ENCODE peak calls at places on chromosomes 16 and 17, in eight cellular contexts. One of them, this sample, is unnamed.

GRCh38 chr17:65558683-65559311 is 2.7 kb downstream of the AXIN2 start:
- DNase-seq in NCI-H2171: no peak
- DNase-seq in stimulated activated CD4-positive, alpha-beta T cell treated with anti-CD3 and anti-CD28 coated beads, Interleukin-15, amount 100 ng/mL, for 1 hour: no peak
- DNase-seq in EH: no peak
- DNase-seq in NCI-H1105: no peak
- DNase-seq in cardiac muscle cell: no peak
- DNase-seq in NCI-H1092: no peak
- DNase-seq in ELF-1: no peak
- DNase-seq in this sample: no peak

GRCh38 chr16:79845006-79845733 is 244.6 kb upstream of the MAF start:
- DNase-seq in EH: no peak
- DNase-seq in NCI-H1105: no peak
- DNase-seq in NCI-H1092: no peak
- DNase-seq in cardiac muscle cell: no peak
- DNase-seq in NCI-H2171: no peak
- DNase-seq in stimulated activated CD4-positive, alpha-beta T cell treated with anti-CD3 and anti-CD28 coated beads, Interleukin-15, amount 100 ng/mL, for 1 hour: no peak
- DNase-seq in ELF-1: no peak
- DNase-seq in this sample: no peak

GRCh38 chr17:47117386-47117785 is 71.7 kb downstream of the CDC27 start:
- DNase-seq in NCI-H2171: no peak
- DNase-seq in ELF-1: no peak
- DNase-seq in stimulated activated CD4-positive, alpha-beta T cell treated with anti-CD3 and anti-CD28 coated beads, Interleukin-15, amount 100 ng/mL, for 1 hour: no peak
- DNase-seq in NCI-H1105: no peak
- DNase-seq in NCI-H1092: no peak
- DNase-seq in EH: no peak
- DNase-seq in cardiac muscle cell: no peak
- DNase-seq in this sample: no peak

GRCh38 chr17:69870091-69870530 is 204.9 kb upstream of the KCNJ16 start:
- DNase-seq in NCI-H1092: no peak
- DNase-seq in EH: peak; percentile 91
- DNase-seq in ELF-1: peak; percentile 62
- DNase-seq in cardiac muscle cell: peak; percentile 22
- DNase-seq in NCI-H1105: no peak
- DNase-seq in stimulated activated CD4-positive, alpha-beta T cell treated with anti-CD3 and anti-CD28 coated beads, Interleukin-15, amount 100 ng/mL, for 1 hour: no peak
- DNase-seq in NCI-H2171: no peak
- DNase-seq in this sample: no peak

GRCh38 chr17:3221850-3222249 is 14.4 kb downstream of the OR1A1 start:
- DNase-seq in NCI-H2171: no peak
- DNase-seq in cardiac muscle cell: no peak
- DNase-seq in stimulated activated CD4-positive, alpha-beta T cell treated with anti-CD3 and anti-CD28 coated beads, Interleukin-15, amount 100 ng/mL, for 1 hour: no peak
- DNase-seq in EH: no peak
- DNase-seq in NCI-H1092: no peak
- DNase-seq in NCI-H1105: no peak
- DNase-seq in ELF-1: no peak
- DNase-seq in this sample: no peak

GRCh38 chr17:299546-299945 is 53.1 kb downstream of the RPH3AL start:
- DNase-seq in stimulated activated CD4-positive, alpha-beta T cell treated with anti-CD3 and anti-CD28 coated beads, Interleukin-15, amount 100 ng/mL, for 1 hour: no peak
- DNase-seq in NCI-H2171: no peak
- DNase-seq in EH: no peak
- DNase-seq in ELF-1: no peak
- DNase-seq in NCI-H1092: no peak
- DNase-seq in cardiac muscle cell: no peak
- DNase-seq in NCI-H1105: no peak
- DNase-seq in this sample: no peak

GRCh38 chr17:16342979-16343378 is 10.3 kb downstream of the CENPV start:
- DNase-seq in NCI-H1092: no peak
- DNase-seq in stimulated activated CD4-positive, alpha-beta T cell treated with anti-CD3 and anti-CD28 coated beads, Interleukin-15, amount 100 ng/mL, for 1 hour: no peak
- DNase-seq in NCI-H1105: no peak
- DNase-seq in ELF-1: no peak
- DNase-seq in NCI-H2171: no peak
- DNase-seq in cardiac muscle cell: peak; percentile 60
- DNase-seq in EH: peak; percentile 61
- DNase-seq in this sample: no peak

GRCh38 chr17:58755577-58756245 is at the start of gene PPM1E:
- DNase-seq in NCI-H1092: peak; percentile 89
- DNase-seq in ELF-1: peak; percentile 96
- DNase-seq in NCI-H1105: peak; percentile 95
- DNase-seq in stimulated activated CD4-positive, alpha-beta T cell treated with anti-CD3 and anti-CD28 coated beads, Interleukin-15, amount 100 ng/mL, for 1 hour: peak; percentile 24
- DNase-seq in EH: peak; percentile 25
- DNase-seq in cardiac muscle cell: peak; percentile 56
- DNase-seq in NCI-H2171: peak; percentile 91
- DNase-seq in this sample: peak; percentile 61

GRCh38 chr16:69419956-69420355 is 4.5 kb upstream of the CYB5B start:
- DNase-seq in cardiac muscle cell: no peak
- DNase-seq in stimulated activated CD4-positive, alpha-beta T cell treated with anti-CD3 and anti-CD28 coated beads, Interleukin-15, amount 100 ng/mL, for 1 hour: no peak
- DNase-seq in NCI-H2171: no peak
- DNase-seq in NCI-H1105: no peak
- DNase-seq in EH: no peak
- DNase-seq in NCI-H1092: no peak
- DNase-seq in ELF-1: no peak
- DNase-seq in this sample: no peak

GRCh38 chr16:11612110-11612981 is 25.6 kb upstream of the LITAF start:
- DNase-seq in EH: no peak
- DNase-seq in cardiac muscle cell: no peak
- DNase-seq in NCI-H2171: no peak
- DNase-seq in NCI-H1105: no peak
- DNase-seq in ELF-1: peak; percentile 73
- DNase-seq in stimulated activated CD4-positive, alpha-beta T cell treated with anti-CD3 and anti-CD28 coated beads, Interleukin-15, amount 100 ng/mL, for 1 hour: no peak
- DNase-seq in NCI-H1092: no peak
- DNase-seq in this sample: no peak

GRCh38 chr17:62919388-62919787 is 46.6 kb upstream of the TANC2 start:
- DNase-seq in ELF-1: no peak
- DNase-seq in EH: peak; percentile 28
- DNase-seq in cardiac muscle cell: no peak
- DNase-seq in stimulated activated CD4-positive, alpha-beta T cell treated with anti-CD3 and anti-CD28 coated beads, Interleukin-15, amount 100 ng/mL, for 1 hour: no peak
- DNase-seq in NCI-H2171: no peak
- DNase-seq in NCI-H1092: no peak
- DNase-seq in NCI-H1105: no peak
- DNase-seq in this sample: no peak

GRCh38 chr17:4230142-4230541 is 33.6 kb downstream of the ANKFY1 start:
- DNase-seq in NCI-H1105: no peak
- DNase-seq in ELF-1: peak; percentile 88
- DNase-seq in stimulated activated CD4-positive, alpha-beta T cell treated with anti-CD3 and anti-CD28 coated beads, Interleukin-15, amount 100 ng/mL, for 1 hour: no peak
- DNase-seq in cardiac muscle cell: peak; percentile 99
- DNase-seq in NCI-H1092: no peak
- DNase-seq in EH: peak; percentile 99
- DNase-seq in NCI-H2171: no peak
- DNase-seq in this sample: no peak

GRCh38 chr17:15332338-15332737 is 9.1 kb downstream of the TEKT3 start:
- DNase-seq in EH: no peak
- DNase-seq in stimulated activated CD4-positive, alpha-beta T cell treated with anti-CD3 and anti-CD28 coated beads, Interleukin-15, amount 100 ng/mL, for 1 hour: no peak
- DNase-seq in ELF-1: peak; percentile 84
- DNase-seq in cardiac muscle cell: no peak
- DNase-seq in NCI-H1092: no peak
- DNase-seq in NCI-H1105: no peak
- DNase-seq in NCI-H2171: no peak
- DNase-seq in this sample: peak; percentile 14

GRCh38 chr17:82112181-82112865 is 14.3 kb upstream of the FASN start:
- DNase-seq in ELF-1: no peak
- DNase-seq in NCI-H1092: no peak
- DNase-seq in stimulated activated CD4-positive, alpha-beta T cell treated with anti-CD3 and anti-CD28 coated beads, Interleukin-15, amount 100 ng/mL, for 1 hour: no peak
- DNase-seq in cardiac muscle cell: no peak
- DNase-seq in NCI-H1105: no peak
- DNase-seq in EH: no peak
- DNase-seq in NCI-H2171: no peak
- DNase-seq in this sample: no peak

GRCh38 chr16:87895641-87896141 is 26.4 kb upstream of the SLC7A5 start:
- DNase-seq in NCI-H2171: no peak
- DNase-seq in stimulated activated CD4-positive, alpha-beta T cell treated with anti-CD3 and anti-CD28 coated beads, Interleukin-15, amount 100 ng/mL, for 1 hour: peak; percentile 58
- DNase-seq in cardiac muscle cell: peak; percentile 17
- DNase-seq in EH: peak; percentile 74
- DNase-seq in NCI-H1092: no peak
- DNase-seq in ELF-1: no peak
- DNase-seq in NCI-H1105: no peak
- DNase-seq in this sample: no peak

GRCh38 chr16:85052536-85052935 is 24.9 kb downstream of the KIAA0513 start:
- DNase-seq in cardiac muscle cell: no peak
- DNase-seq in EH: no peak
- DNase-seq in ELF-1: no peak
- DNase-seq in NCI-H2171: no peak
- DNase-seq in NCI-H1105: no peak
- DNase-seq in stimulated activated CD4-positive, alpha-beta T cell treated with anti-CD3 and anti-CD28 coated beads, Interleukin-15, amount 100 ng/mL, for 1 hour: no peak
- DNase-seq in NCI-H1092: no peak
- DNase-seq in this sample: no peak

GRCh38 chr17:34045990-34046389 is 209.1 kb upstream of the CCL2 start:
- DNase-seq in NCI-H2171: no peak
- DNase-seq in ELF-1: no peak
- DNase-seq in NCI-H1092: no peak
- DNase-seq in stimulated activated CD4-positive, alpha-beta T cell treated with anti-CD3 and anti-CD28 coated beads, Interleukin-15, amount 100 ng/mL, for 1 hour: no peak
- DNase-seq in NCI-H1105: no peak
- DNase-seq in EH: no peak
- DNase-seq in cardiac muscle cell: no peak
- DNase-seq in this sample: no peak

GRCh38 chr17:8122391-8122922 is 1.4 kb downstream of the HES7 start:
- DNase-seq in ELF-1: peak; percentile 40
- DNase-seq in NCI-H1092: no peak
- DNase-seq in cardiac muscle cell: no peak
- DNase-seq in stimulated activated CD4-positive, alpha-beta T cell treated with anti-CD3 and anti-CD28 coated beads, Interleukin-15, amount 100 ng/mL, for 1 hour: no peak
- DNase-seq in NCI-H1105: no peak
- DNase-seq in NCI-H2171: no peak
- DNase-seq in EH: peak; percentile 62
- DNase-seq in this sample: no peak

This sample was measured in DMS153.